ENCODE peak calls at places on chromosomes 13 and 19, in ten cellular contexts. J is naive thymus-derived CD4-positive, alpha-beta T cell; X is small intestine; D is ascending aorta; N is ovary; U is neural progenitor cell; M is cardiac muscle cell; K is heart right ventricle; L is uterus; W is GM23338. O is an unnamed sample.

GRCh38 chr19:18233224-18233825 is 7.1 kb upstream of the PDE4C start:
- DNase-seq in N (peak; percentile 28), W (peak; percentile 93), D (no peak), J (peak; percentile 42), M (peak; percentile 57), K (no peak), L (peak; percentile 31), X (peak; percentile 37), U (peak; percentile 96), O (no peak)

GRCh38 chr19:38319421-38320258 is at the start of gene KCNK6:
- DNase-seq in M (peak; percentile 34), D (no peak), W (peak; percentile 77), J (peak; percentile 21), N (peak; percentile 52), L (peak; percentile 59), X (peak; percentile 65), K (peak; percentile 56), U (peak; percentile 78), O (no peak)

GRCh38 chr19:1167687-1168561 is 6.1 kb downstream of the SBNO2 start:
- DNase-seq in L (no peak), N (no peak), M (no peak), J (no peak), X (no peak), D (no peak), K (no peak), U (no peak), W (no peak), O (no peak)

GRCh38 chr13:98570929-98571372 is 6.0 kb downstream of the STK24 start:
- DNase-seq in L (peak; percentile 35), D (no peak), J (peak; percentile 57), X (peak; percentile 80), U (no peak), K (no peak), N (peak; percentile 13), M (no peak), W (no peak), O (no peak)

GRCh38 chr13:113305208-113305607 is 8.2 kb downstream of the LAMP1 start:
- DNase-seq in M (no peak), N (no peak), W (no peak), D (no peak), U (no peak), L (no peak), J (no peak), K (no peak), X (no peak), O (no peak)

GRCh38 chr19:45883881-45884681 is 1.9 kb downstream of the IRF2BP1 start:
- DNase-seq in X (no peak), U (no peak), N (peak; percentile 25), M (no peak), L (no peak), W (no peak), D (no peak), J (no peak), K (no peak), O (no peak)

GRCh38 chr13:28532226-28533048 is 37.5 kb upstream of the FLT1 start:
- DNase-seq in L (no peak), J (no peak), W (peak; percentile 72), M (peak; percentile 36), X (peak; percentile 32), U (peak; percentile 70), D (no peak), K (peak; percentile 47), N (no peak), O (peak; percentile 47)

GRCh38 chr19:6138066-6138465 is 2.6 kb downstream of the ACSBG2 start:
- DNase-seq in J (no peak), K (no peak), U (no peak), M (no peak), N (no peak), L (no peak), D (no peak), X (no peak), W (no peak), O (no peak)

GRCh38 chr19:7101498-7102253 is 32.2 kb downstream of the ZNF557 start:
- DNase-seq in D (no peak), N (no peak), J (peak; percentile 38), U (no peak), W (no peak), L (no peak), K (no peak), X (no peak), M (no peak), O (no peak)

GRCh38 chr13:77698211-77699058 is 948 bp downstream of the SLAIN1 start:
- DNase-seq in L (peak; percentile 18), W (peak; percentile 62), D (no peak), M (no peak), J (peak; percentile 64), X (peak; percentile 48), U (peak; percentile 73), N (peak; percentile 13), K (peak; percentile 18), O (peak; percentile 36)

GRCh38 chr19:13044160-13044853 is 49.0 kb downstream of the NFIX start:
- DNase-seq in J (no peak), X (no peak), N (no peak), D (no peak), K (no peak), M (no peak), L (no peak), W (no peak), U (no peak), O (no peak)

GRCh38 chr19:13045812-13046211 is 50.5 kb downstream of the NFIX start:
- DNase-seq in D (no peak), X (no peak), U (no peak), M (no peak), W (no peak), N (no peak), K (no peak), J (no peak), L (no peak), O (no peak)

GRCh38 chr19:13042443-13043130 is 47.3 kb downstream of the NFIX start:
- DNase-seq in D (no peak), N (no peak), L (no peak), U (no peak), J (no peak), K (no peak), M (peak; percentile 70), X (no peak), W (no peak), O (no peak)

GRCh38 chr19:13040916-13041292 is 45.6 kb downstream of the NFIX start:
- DNase-seq in D (no peak), K (no peak), W (no peak), U (no peak), L (no peak), J (no peak), X (no peak), M (no peak), N (no peak), O (no peak)

GRCh38 chr19:13043285-13043684 is 48.0 kb downstream of the NFIX start:
- DNase-seq in N (no peak), K (no peak), W (no peak), D (no peak), X (no peak), M (no peak), L (no peak), U (no peak), J (no peak), O (no peak)
- H3K4me1 ChIP-seq in N (peaks cover 41% of the 10 kb centered on the region), K (peaks cover 100% of the 10 kb centered on the region), W (peaks cover 3% of the 10 kb centered on the region), D (peaks cover 87% of the 10 kb centered on the region), X (peaks cover 3% of the 10 kb centered on the region), M (no peaks in the 10 kb centered on the region), L (peaks cover 21% of the 10 kb centered on the region), U (no peaks in the 10 kb centered on the region), J (peaks cover 37% of the 10 kb centered on the region), O (no peaks in the 10 kb centered on the region)

DNA sequence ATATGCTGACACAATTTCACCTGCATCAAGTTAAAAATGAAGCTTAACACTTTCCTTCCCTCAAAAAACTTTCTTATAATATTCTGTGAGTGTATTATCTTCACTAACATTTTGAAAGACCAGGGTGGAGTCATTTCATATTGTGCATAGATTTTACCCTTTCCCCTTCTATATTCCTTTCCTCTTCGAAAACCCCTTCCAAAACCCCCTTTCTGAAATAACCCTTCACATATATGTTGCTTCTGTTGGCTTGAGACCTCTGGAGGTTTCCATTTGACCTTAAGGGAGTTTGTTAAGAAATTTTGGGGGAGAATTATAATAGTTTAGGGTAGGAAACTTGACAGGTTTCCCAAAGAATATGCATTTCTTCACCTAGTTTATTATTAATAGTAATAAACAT is 489.6 kb upstream of the MIR17HG start:
- DNase-seq in W (no peak), X (no peak), N (no peak), U (no peak), L (no peak), J (no peak), D (no peak), K (no peak), M (no peak), O (no peak)
- H3K4me1 ChIP-seq in W (peaks cover 13% of the 10 kb centered on the region), X (no peaks in the 10 kb centered on the region), N (no peaks in the 10 kb centered on the region), U (no peaks in the 10 kb centered on the region), L (no peaks in the 10 kb centered on the region), J (no peaks in the 10 kb centered on the region), D (no peaks in the 10 kb centered on the region), K (no peaks in the 10 kb centered on the region), M (no peaks in the 10 kb centered on the region), O (no peaks in the 10 kb centered on the region)

DNA sequence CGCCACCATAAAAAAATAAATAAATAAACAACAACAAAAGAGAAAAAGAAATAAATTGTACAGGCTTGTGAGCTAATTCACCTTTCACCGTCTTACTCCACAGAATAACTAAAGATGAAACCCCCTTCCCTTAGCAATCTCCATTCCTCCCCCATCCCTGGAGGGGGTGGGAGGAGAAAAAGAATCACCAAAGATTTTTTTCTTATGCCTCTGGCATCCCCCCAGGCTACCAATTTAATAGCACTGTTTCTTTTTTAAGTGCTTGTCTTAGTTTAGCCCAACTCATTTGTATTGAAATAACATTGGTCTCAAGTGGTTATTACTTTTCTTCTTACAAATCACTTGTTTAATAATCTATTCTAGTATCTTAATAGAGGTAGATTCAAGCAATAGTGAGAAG is 23.9 kb upstream of the KLF5 start:
- DNase-seq in L (no peak), J (no peak), N (no peak), X (no peak), W (no peak), M (no peak), U (no peak), D (no peak), K (no peak), O (no peak)
- H3K4me1 ChIP-seq in L (no peaks in the 10 kb centered on the region), J (no peaks in the 10 kb centered on the region), N (no peaks in the 10 kb centered on the region), X (no peaks in the 10 kb centered on the region), W (peaks cover 8% of the 10 kb centered on the region), M (no peaks in the 10 kb centered on the region), U (peaks cover 6% of the 10 kb centered on the region), D (no peaks in the 10 kb centered on the region), K (no peaks in the 10 kb centered on the region), O (no peaks in the 10 kb centered on the region)

DNA sequence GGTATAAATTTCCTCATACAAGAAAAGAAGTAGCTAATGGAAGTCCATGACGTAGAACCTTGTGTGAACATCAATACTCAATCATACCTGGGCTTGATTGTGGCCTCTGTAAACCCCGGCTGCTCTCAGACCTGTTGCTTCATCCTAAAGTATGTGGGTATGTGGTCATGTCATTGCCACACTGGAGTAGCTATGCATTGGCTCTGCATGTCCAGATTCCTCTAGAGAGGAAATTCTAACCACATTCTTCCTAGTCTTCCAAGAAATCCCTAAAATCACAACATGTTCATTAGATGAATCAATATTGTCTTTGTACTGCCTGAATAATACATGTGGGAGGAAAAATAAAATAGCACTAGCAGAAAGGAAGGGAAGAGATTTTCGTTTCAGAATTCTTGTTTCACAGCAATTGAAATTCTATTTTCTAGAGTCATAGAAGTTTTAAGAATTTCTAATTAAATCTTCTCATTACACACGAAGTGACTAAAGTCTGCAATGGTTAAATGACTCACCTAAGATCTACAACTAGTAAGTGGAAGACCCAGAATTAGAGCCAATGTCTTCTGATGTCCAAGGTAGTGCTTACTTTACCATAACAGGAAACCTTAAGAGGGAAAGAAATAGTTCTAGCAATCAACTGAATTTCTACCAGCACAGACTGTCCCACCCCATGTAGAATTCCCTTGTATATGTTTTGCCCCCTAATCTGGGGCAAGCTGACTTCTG is 28.0 kb downstream of the RXFP2 start:
- DNase-seq in K (no peak), M (peak; percentile 88), U (no peak), J (no peak), W (no peak), D (no peak), X (no peak), L (no peak), N (no peak), O (no peak)
- H3K4me1 ChIP-seq in K (no peaks in the 10 kb centered on the region), M (no peaks in the 10 kb centered on the region), U (no peaks in the 10 kb centered on the region), J (no peaks in the 10 kb centered on the region), W (peaks cover 11% of the 10 kb centered on the region), D (peaks cover 24% of the 10 kb centered on the region), X (no peaks in the 10 kb centered on the region), L (no peaks in the 10 kb centered on the region), N (no peaks in the 10 kb centered on the region), O (no peaks in the 10 kb centered on the region)

O was measured in neuronal stem cell.